ENCODE peak calls at places on chromosomes 11 and 22, in four cellular contexts. C, S, Z and E are unnamed samples.

GRCh38 chr11:12244156-12244555 is 133.2 kb upstream of the PARVA start:
- DNase-seq in C (no peak), S (no peak), Z (no peak), E (no peak)

GRCh38 chr11:12167098-12167999 is 57.0 kb downstream of the MICAL2 start:
- DNase-seq in C (no peak), S (peak), Z (peak), E (no peak)

GRCh38 chr11:78033040-78033439 is 10.0 kb upstream of the KCTD14 start:
- DNase-seq in C (no peak), S (no peak), Z (no peak), E (no peak)

GRCh38 chr11:35964846-35965245 is 21.0 kb downstream of the LDLRAD3 start:
- DNase-seq in C (no peak), S (no peak), Z (no peak), E (no peak)

GRCh38 chr11:6022954-6023353 is 7.6 kb downstream of the OR56A1 start:
- DNase-seq in C (no peak), S (no peak), Z (no peak), E (no peak)

GRCh38 chr22:47446331-47446730 is 683.9 kb downstream of the TBC1D22A start:
- DNase-seq in C (no peak), S (peak), Z (no peak), E (no peak)

GRCh38 chr11:99019676-99020075 is 1.1 kb upstream of the CNTN5 start:
- DNase-seq in C (no peak), S (no peak), Z (no peak), E (no peak)

GRCh38 chr11:48077251-48077650 is 96.9 kb downstream of the PTPRJ start:
- DNase-seq in C (no peak), S (no peak), Z (no peak), E (no peak)

GRCh38 chr11:24585192-24585591 is 88.3 kb downstream of the LUZP2 start:
- DNase-seq in C (no peak), S (no peak), Z (no peak), E (no peak)

GRCh38 chr11:47899801-47900200 is 51.7 kb upstream of the NUP160 start:
- DNase-seq in C (no peak), S (no peak), Z (no peak), E (no peak)

GRCh38 chr11:93820085-93820710 is 30.2 kb downstream of the VSTM5 start:
- DNase-seq in C (no peak), S (no peak), Z (no peak), E (no peak)

GRCh38 chr11:21260101-21260500 is 590.7 kb downstream of the NELL1 start:
- DNase-seq in C (no peak), S (no peak), Z (no peak), E (no peak)

GRCh38 chr11:1352696-1353382 is 36.9 kb upstream of the BRSK2 start:
- DNase-seq in C (no peak), S (no peak), Z (no peak), E (no peak)

GRCh38 chr22:50420015-50420414 is 54.8 kb downstream of the SBF1 start:
- DNase-seq in C (no peak), S (no peak), Z (no peak), E (no peak)

GRCh38 chr11:126764221-126764620 is 236.3 kb downstream of the KIRREL3 start:
- DNase-seq in C (no peak), S (no peak), Z (no peak), E (no peak)

GRCh38 chr11:34277166-34277565 is 80.6 kb downstream of the ABTB2 start:
- DNase-seq in C (no peak), S (no peak), Z (no peak), E (no peak)

GRCh38 chr11:86116386-86116726 is 47.5 kb upstream of the PICALM start:
- DNase-seq in C (no peak), S (no peak), Z (no peak), E (no peak)

GRCh38 chr11:86118201-86118600 is 49.3 kb upstream of the PICALM start:
- DNase-seq in C (no peak), S (no peak), Z (no peak), E (no peak)

GRCh38 chr11:86117706-86118050 is 48.8 kb upstream of the PICALM start:
- DNase-seq in C (no peak), S (no peak), Z (no peak), E (no peak)

GRCh38 chr11:86116996-86117705 is 48.3 kb upstream of the PICALM start:
- DNase-seq in C (no peak), S (no peak), Z (no peak), E (no peak)

GRCh38 chr11:86115542-86116385 is 46.9 kb upstream of the PICALM start:
- DNase-seq in C (no peak), S (no peak), Z (no peak), E (no peak)
- H3K27ac ChIP-seq in C (no peak), S (no peak), Z (no peak), E (no peak)

GRCh38 chr11:10558288-10558687 is 10.2 kb downstream of the LYVE1 start:
- DNase-seq in C (no peak), S (no peak), Z (no peak), E (no peak)

GRCh38 chr11:10561043-10561818 is 7.2 kb downstream of the LYVE1 start:
- DNase-seq in C (no peak), S (no peak), Z (no peak), E (no peak)

GRCh38 chr11:10561947-10562346 is 6.5 kb downstream of the LYVE1 start:
- DNase-seq in C (no peak), S (no peak), Z (no peak), E (no peak)

GRCh38 chr11:10551845-10552352 is 10.9 kb upstream of the RNF141 start:
- DNase-seq in C (no peak), S (no peak), Z (no peak), E (no peak)

DNA sequence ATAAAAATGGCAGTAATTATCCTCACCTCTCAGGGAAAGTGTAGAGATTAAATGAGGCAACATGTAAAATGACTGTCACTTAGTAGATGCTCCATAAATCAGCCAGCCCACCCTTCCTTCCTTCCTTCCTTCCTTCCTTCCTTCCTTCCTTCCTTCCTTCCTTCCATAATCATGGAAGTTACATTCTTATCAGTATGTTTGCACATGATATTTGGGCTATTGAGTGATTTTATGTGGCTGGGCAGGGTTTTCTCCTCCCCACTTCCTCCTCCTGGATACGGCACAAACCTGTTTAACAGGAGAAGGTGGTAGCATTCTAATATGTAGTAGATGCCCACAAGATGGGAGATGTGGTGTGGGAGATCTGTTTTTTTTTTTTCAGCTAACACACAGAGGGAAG is 11.9 kb downstream of the LYVE1 start:
- DNase-seq in C (no peak), S (no peak), Z (no peak), E (no peak)
- H3K27ac ChIP-seq in C (no peak), S (no peak), Z (no peak), E (no peak)

GRCh38 chr11:83191491-83191890 is 2.0 kb upstream of the ANKRD42 start:
- DNase-seq in C (no peak), S (no peak), Z (no peak), E (no peak)
- H3K27ac ChIP-seq in C (no peak), S (no peak), Z (no peak), E (no peak)

DNA sequence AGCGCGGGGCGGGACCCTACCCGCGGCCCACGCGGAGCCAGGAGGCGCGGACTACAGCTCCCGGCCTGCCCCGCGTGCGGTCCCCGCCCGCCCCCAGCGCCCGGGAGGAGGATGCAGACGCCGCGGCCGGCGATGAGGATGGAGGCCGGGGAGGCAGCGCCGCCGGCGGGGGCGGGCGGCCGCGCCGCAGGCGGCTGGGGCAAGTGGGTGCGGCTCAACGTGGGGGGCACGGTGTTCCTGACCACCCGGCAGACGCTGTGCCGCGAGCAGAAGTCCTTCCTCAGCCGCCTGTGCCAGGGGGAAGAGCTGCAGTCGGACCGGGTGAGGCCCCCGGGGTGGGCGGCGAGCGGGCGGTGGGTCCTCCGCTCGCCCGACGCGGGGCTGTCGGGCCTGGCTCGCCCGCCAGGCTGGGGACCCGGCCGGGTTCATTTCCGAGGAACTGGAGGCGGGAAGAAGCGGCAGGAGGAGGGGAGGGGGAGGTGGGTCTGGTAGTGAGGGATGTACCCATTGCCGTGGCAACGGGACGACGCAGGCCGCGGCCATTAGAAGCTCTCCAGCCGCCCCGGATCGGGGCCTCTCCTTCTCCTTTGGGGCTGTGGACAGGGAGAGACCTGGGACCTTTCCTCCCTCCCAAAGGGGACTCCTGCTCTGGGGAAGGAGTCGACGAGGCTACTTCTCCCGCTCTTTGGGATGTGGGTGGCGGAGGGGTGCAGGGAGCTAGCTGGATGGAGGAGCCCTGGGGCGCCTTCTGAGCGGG is at the start of gene KCTD17:
- DNase-seq in C (peak), S (peak), Z (peak), E (peak)
- H3K27ac ChIP-seq in C (no peak), S (peak), Z (peak), E (no peak)

GRCh38 chr22:20395181-20395896 is 1.4 kb downstream of the ZNF74 start:
- DNase-seq in C (no peak), S (no peak), Z (no peak), E (no peak)

GRCh38 chr22:20396639-20397038 is 2.7 kb downstream of the ZNF74 start:
- DNase-seq in C (no peak), S (no peak), Z (no peak), E (no peak)

GRCh38 chr22:20398420-20398819 is 4.5 kb downstream of the ZNF74 start:
- DNase-seq in C (no peak), S (no peak), Z (no peak), E (no peak)

GRCh38 chr22:20395897-20396287 is 1.9 kb downstream of the ZNF74 start:
- DNase-seq in C (no peak), S (no peak), Z (no peak), E (no peak)

DNA sequence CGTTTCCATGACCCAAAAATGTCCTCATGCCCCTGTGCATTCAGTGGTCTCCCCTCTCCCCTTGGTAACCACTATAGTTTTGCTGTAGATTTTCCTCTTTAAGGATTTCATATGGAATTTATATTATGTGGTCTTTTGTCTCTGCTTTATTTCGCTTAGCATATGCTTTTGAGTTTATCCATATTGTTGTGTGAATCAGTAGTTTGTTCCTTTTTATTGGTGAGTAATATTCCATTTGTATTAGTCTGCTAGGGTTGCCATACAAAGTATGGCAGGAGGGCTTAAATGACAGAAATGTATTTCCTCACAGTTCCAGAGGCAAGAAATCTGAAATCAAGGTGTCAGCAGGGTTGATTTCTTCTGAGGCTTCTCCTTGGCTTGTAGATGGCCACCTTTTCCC is 3.5 kb downstream of the ZNF74 start:
- DNase-seq in C (no peak), S (no peak), Z (no peak), E (no peak)
- H3K27ac ChIP-seq in C (no peak), S (no peak), Z (no peak), E (no peak)

GRCh38 chr22:31957970-31958594 is 13.7 kb downstream of the YWHAH start:
- DNase-seq in C (no peak), S (no peak), Z (no peak), E (no peak)
- H3K27ac ChIP-seq in C (no peak), S (no peak), Z (no peak), E (no peak)

GRCh38 chr22:22178566-22178965 is 66.0 kb upstream of the VPREB1 start:
- DNase-seq in C (no peak), S (no peak), Z (no peak), E (no peak)

GRCh38 chr22:22181515-22181959 is 63.0 kb upstream of the VPREB1 start:
- DNase-seq in C (no peak), S (no peak), Z (no peak), E (no peak)

GRCh38 chr22:22180738-22181514 is 63.7 kb upstream of the VPREB1 start:
- DNase-seq in C (no peak), S (no peak), Z (no peak), E (no peak)

GRCh38 chr22:22178992-22179391 is 65.6 kb upstream of the VPREB1 start:
- DNase-seq in C (no peak), S (no peak), Z (no peak), E (no peak)

DNA sequence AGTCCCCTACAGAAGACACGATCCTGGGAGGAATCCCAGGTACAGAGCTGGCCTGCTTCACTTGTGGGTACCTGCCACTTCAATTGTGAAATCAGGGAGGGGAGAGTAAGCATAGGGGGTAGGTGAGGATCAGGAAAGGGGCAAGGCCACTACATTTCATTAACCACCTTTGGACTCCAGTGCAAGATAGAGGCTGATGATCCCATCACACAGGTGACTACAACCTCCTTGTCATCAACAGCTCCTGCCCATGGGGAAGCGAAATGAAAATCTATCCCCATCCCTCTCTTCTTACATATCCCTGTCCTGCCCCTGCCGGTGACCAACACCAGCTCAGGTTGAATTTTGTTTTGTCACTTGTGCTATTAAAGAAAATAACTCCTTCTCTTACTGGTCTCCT is 64.7 kb upstream of the VPREB1 start:
- DNase-seq in C (no peak), S (no peak), Z (no peak), E (no peak)
- H3K27ac ChIP-seq in C (no peak), S (no peak), Z (no peak), E (no peak)

GRCh38 chr22:23286296-23286695 is 106.0 kb downstream of the BCR start:
- DNase-seq in C (no peak), S (no peak), Z (no peak), E (no peak)
- H3K27ac ChIP-seq in C (no peak), S (no peak), Z (no peak), E (no peak)